ENCODE peak calls at places on chromosomes 1 and 21, in five cellular contexts. U, R, M, Z and A are unnamed samples.

GRCh38 chr1:3817821-3818597 is 21.7 kb upstream of the LRRC47 start:
- DNase-seq in M (no peak), U (no peak), Z (no peak), R (no peak), A (no peak)

GRCh38 chr1:201686709-201687455 is 142.1 kb upstream of the IPO9 start:
- DNase-seq in M (no peak), U (peak), Z (no peak), R (no peak), A (no peak)

GRCh38 chr1:215083408-215083961 is 948 bp downstream of the KCNK2 start:
- DNase-seq in Z (no peak), R (no peak), U (no peak), M (no peak), A (peak)

GRCh38 chr1:215146252-215146975 is 63.9 kb downstream of the KCNK2 start:
- DNase-seq in U (peak), R (peak), Z (no peak), M (no peak), A (no peak)

GRCh38 chr1:233543338-233544255 is 70.3 kb upstream of the KCNK1 start:
- DNase-seq in M (no peak), R (peak), U (peak), Z (no peak), A (peak)

GRCh38 chr1:245316791-245317190 is 162.0 kb downstream of the KIF26B start:
- DNase-seq in Z (no peak), R (no peak), U (no peak), M (no peak), A (no peak)

GRCh38 chr1:203048555-203049051 is 22.3 kb downstream of the PPFIA4 start:
- DNase-seq in M (no peak), Z (no peak), R (peak), U (no peak), A (no peak)

GRCh38 chr1:236947794-236948193 is 56.4 kb downstream of the MT1HL1 start:
- DNase-seq in R (no peak), U (no peak), Z (no peak), M (no peak), A (no peak)

GRCh38 chr1:206946261-206946660 is at the start of gene PIGR:
- DNase-seq in M (no peak), Z (no peak), U (no peak), R (no peak), A (no peak)

GRCh38 chr1:209086486-209087192 is 496.9 kb upstream of the CAMK1G start:
- DNase-seq in Z (no peak), M (peak), R (no peak), U (no peak), A (no peak)

GRCh38 chr1:69258842-69259241 is 308.9 kb upstream of the LRRC7 start:
- DNase-seq in M (no peak), Z (no peak), R (no peak), U (no peak), A (no peak)

GRCh38 chr1:12056331-12056841 is 6.7 kb upstream of the TNFRSF8 start:
- DNase-seq in Z (no peak), R (no peak), M (peak), U (no peak), A (no peak)

GRCh38 chr1:17662296-17662695 is 92.8 kb upstream of the ACTL8 start:
- DNase-seq in M (no peak), Z (no peak), U (no peak), R (no peak), A (no peak)
- TF ChIP-seq SUZ12 in M (no peak), Z (no peak), U (no peak), R (no peak), A (no peak)

GRCh38 chr1:248872752-248873408 is 14.0 kb upstream of the ZNF692 start:
- DNase-seq in M (peak), Z (no peak), R (peak), U (peak), A (peak)

GRCh38 chr1:248871837-248872401 is 13.0 kb upstream of the ZNF692 start:
- DNase-seq in U (no peak), M (no peak), Z (no peak), R (no peak), A (no peak)

GRCh38 chr1:248873409-248873992 is 14.6 kb upstream of the ZNF692 start:
- DNase-seq in M (peak), Z (peak), U (peak), R (peak), A (peak)

DNA sequence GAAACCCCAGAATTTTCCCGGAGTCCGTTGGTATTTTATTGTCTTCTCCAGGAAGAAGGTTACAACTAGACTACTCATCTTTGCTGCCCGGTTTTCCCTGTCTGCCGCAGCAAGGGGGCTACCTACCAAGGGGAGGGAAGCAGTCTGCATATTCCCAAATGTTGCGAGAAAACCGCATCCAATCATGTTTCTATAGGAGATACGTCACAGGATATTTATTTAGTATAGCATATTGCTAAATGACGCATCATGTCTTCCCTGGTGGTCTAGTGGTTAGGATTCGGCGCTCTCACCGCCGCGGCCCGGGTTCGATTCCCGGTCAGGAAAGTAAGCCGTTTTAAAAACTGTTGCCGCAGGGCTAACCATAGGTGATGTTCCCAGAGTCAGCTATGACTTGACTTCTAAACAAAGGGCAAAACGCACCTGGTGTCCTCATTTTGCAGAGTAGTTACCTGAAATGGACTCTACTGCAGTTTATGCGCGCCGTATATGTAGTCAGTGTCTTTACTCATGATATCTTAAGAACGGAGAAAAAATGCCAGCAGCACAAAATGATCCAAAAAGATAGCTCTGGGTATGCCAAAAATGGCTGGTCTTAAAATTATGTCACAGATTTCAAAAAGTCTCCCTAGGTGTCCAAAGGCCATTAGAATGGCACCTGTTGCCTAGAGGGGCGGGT is 15.2 kb upstream of the ZNF692 start:
- DNase-seq in U (peak), Z (no peak), M (peak), R (peak), A (peak)
- TF ChIP-seq SUZ12 in U (no peak), Z (no peak), M (no peak), R (no peak), A (no peak)

GRCh38 chr1:156860113-156860638 is 489 bp upstream of the NTRK1 start:
- DNase-seq in R (no peak), Z (no peak), M (no peak), U (no peak), A (peak)
- TF ChIP-seq SUZ12 in R (no peak), Z (no peak), M (no peak), U (no peak), A (no peak)

GRCh38 chr21:37378700-37379139 is 12.1 kb downstream of the DYRK1A start:
- DNase-seq in Z (no peak), R (no peak), U (no peak), M (no peak), A (no peak)
- TF ChIP-seq SUZ12 in Z (no peak), R (no peak), U (no peak), M (no peak), A (no peak)

GRCh38 chr1:27179373-27179772 is 24.4 kb upstream of the SLC9A1 start:
- DNase-seq in U (no peak), Z (no peak), M (no peak), R (no peak), A (no peak)
- TF ChIP-seq SUZ12 in U (no peak), Z (no peak), M (no peak), R (no peak), A (no peak)

DNA sequence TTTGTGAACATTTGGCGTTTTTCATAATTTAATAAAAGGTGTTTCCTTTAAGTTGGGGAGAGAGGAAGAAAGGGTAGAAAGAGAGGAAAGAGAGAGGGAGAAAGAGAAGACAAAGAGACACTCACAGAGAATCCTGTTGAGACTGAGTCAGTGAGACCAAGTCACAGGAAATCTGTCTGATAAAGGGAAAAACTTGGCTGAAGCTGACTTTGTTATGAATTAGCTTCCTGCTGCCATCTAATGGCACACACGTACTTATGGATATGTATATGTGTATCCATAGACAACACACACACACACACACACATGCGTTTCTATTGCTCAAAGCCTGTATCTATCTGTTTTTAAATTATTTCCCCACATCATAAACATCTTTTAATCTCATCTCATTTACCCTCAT is 42.5 kb upstream of the DISC1 start:
- DNase-seq in R (peak), U (no peak), M (no peak), Z (no peak), A (peak)
- TF ChIP-seq SUZ12 in R (no peak), U (no peak), M (no peak), Z (no peak), A (no peak)

DNA sequence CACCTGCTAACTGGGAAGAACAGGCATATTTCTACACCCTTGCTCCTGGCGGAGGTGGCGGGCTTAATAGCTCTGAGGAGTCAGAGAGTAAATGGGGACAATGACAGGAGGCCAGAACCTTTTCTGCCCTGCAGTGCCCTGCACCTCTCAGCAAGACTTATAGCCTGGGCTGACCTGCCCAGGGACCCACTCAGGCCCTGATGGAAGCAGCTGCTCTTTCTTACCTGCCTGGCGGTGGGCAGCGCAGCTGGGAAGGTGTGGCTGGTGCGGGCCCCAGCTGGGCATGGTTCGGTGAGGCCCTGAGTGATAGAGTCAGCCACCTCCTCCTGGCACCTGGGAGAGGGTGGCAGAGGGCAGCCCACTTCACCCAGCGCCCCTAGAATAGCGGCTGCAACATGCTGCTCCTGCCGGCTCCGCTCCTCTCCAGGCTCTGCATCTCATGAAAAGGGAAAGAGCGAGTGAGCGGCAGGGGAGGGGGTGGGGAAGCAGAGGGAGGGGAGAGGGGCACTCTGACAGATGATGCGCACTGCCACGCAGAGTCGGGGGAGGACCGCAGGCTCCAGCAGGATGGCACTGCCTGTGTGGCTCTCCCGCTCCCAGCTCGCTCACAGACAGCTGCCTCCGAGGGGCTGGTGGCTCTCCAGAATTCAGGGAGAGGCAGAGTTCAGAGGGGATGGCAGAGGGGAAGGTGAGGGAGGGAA is at the start of gene RGS8:
- DNase-seq in Z (no peak), M (no peak), U (no peak), R (no peak), A (no peak)
- TF ChIP-seq SUZ12 in Z (no peak), M (no peak), U (no peak), R (no peak), A (no peak)